ENCODE peak calls at places on chromosomes 5 and 9, in eight cellular contexts. S, T, F, Z, K, R, N and C are unnamed samples. For H3K27me3, the result is how much of the 10 kb centered on the place peaks cover.

GRCh38 chr9:98678244-98678842 is 30.4 kb downstream of the GABBR2 start:
- DNase-seq in S (no peak), K (no peak), F (peak), N (no peak), T (peak), R (no peak), Z (no peak), C (peak)

GRCh38 chr5:132485641-132486317 is 4.8 kb downstream of the IRF1 start:
- DNase-seq in S (peak), Z (peak), T (peak), N (no peak), R (no peak), K (peak), F (no peak), C (peak)

GRCh38 chr9:132383462-132383883 is 23.2 kb downstream of the TTF1 start:
- DNase-seq in T (peak), Z (peak), S (no peak), K (no peak), F (no peak), N (no peak), R (no peak), C (peak)

GRCh38 chr5:149667084-149667826 is 62.9 kb upstream of the PPARGC1B start:
- DNase-seq in K (no peak), R (peak), T (peak), F (no peak), S (no peak), Z (no peak), N (no peak), C (no peak)

GRCh38 chr5:91154338-91154737 is 228.8 kb downstream of the ARRDC3 start:
- DNase-seq in S (no peak), Z (no peak), R (no peak), T (no peak), F (peak), N (no peak), K (no peak), C (no peak)

GRCh38 chr9:136264046-136264802 is 18.6 kb upstream of the QSOX2 start:
- DNase-seq in F (peak), R (no peak), T (no peak), Z (no peak), K (no peak), N (no peak), S (no peak), C (no peak)

GRCh38 chr5:137016783-137017324 is 482.3 kb downstream of the SPOCK1 start:
- DNase-seq in Z (no peak), N (no peak), T (no peak), K (no peak), R (no peak), S (no peak), F (no peak), C (no peak)

GRCh38 chr9:68489636-68490035 is 51.0 kb downstream of the TMEM252 start:
- DNase-seq in Z (no peak), S (no peak), K (no peak), R (no peak), F (no peak), T (no peak), N (no peak), C (no peak)

GRCh38 chr5:32710335-32710858 is 724 bp upstream of the NPR3 start:
- DNase-seq in R (no peak), S (peak), T (peak), N (peak), K (no peak), F (peak), Z (no peak), C (no peak)

GRCh38 chr5:32707394-32707997 is 3.6 kb upstream of the NPR3 start:
- DNase-seq in K (no peak), Z (no peak), T (no peak), R (no peak), S (no peak), F (no peak), N (no peak), C (no peak)

GRCh38 chr5:32709789-32710334 is 1.3 kb upstream of the NPR3 start:
- DNase-seq in Z (no peak), N (peak), K (peak), F (peak), R (peak), T (peak), S (peak), C (peak)

GRCh38 chr5:32710859-32711692 is at the start of gene NPR3:
- DNase-seq in R (no peak), N (no peak), F (peak), T (peak), S (no peak), Z (no peak), K (no peak), C (no peak)

DNA sequence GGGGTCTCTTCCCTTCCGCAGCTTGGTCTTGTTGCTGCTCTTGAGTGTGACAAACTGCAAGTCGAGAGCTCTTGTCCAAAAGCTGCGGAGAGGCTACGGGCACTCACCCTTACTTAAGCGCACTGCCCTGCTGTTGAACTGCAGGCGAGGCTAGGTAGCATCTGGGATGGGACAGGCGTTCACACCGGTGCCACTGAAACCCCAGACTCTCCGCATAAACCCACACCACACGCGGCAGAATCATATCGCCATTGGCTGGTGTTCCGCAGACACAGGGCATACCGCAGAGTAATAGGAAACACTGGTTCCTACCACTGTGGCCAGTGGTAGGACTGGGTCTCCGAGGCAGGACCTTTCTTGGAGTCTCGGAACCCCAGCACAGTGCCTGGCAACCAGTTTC is 2.2 kb upstream of the NPR3 start:
- DNase-seq in T (no peak), F (no peak), N (no peak), Z (no peak), S (no peak), R (no peak), K (no peak), C (no peak)
- H3K27me3 ChIP-seq in T (half or more), F (under half), N (under half), Z (under half), S (under half), R (under half), K (under half), C (under half)

GRCh38 chr9:33030285-33030684 is 5.2 kb downstream of the DNAJA1 start:
- DNase-seq in R (no peak), K (no peak), T (no peak), S (no peak), F (no peak), N (no peak), Z (no peak), C (no peak)

GRCh38 chr9:33032865-33033264 is 7.8 kb downstream of the DNAJA1 start:
- DNase-seq in Z (no peak), T (no peak), N (no peak), S (no peak), F (no peak), R (no peak), K (no peak), C (no peak)

GRCh38 chr9:33025572-33026347 is 687 bp downstream of the DNAJA1 start:
- DNase-seq in T (peak), S (peak), R (peak), Z (peak), K (peak), N (peak), F (peak), C (peak)

GRCh38 chr9:33032292-33032691 is 7.2 kb downstream of the DNAJA1 start:
- DNase-seq in Z (no peak), S (no peak), K (no peak), T (no peak), F (no peak), R (no peak), N (no peak), C (no peak)

DNA sequence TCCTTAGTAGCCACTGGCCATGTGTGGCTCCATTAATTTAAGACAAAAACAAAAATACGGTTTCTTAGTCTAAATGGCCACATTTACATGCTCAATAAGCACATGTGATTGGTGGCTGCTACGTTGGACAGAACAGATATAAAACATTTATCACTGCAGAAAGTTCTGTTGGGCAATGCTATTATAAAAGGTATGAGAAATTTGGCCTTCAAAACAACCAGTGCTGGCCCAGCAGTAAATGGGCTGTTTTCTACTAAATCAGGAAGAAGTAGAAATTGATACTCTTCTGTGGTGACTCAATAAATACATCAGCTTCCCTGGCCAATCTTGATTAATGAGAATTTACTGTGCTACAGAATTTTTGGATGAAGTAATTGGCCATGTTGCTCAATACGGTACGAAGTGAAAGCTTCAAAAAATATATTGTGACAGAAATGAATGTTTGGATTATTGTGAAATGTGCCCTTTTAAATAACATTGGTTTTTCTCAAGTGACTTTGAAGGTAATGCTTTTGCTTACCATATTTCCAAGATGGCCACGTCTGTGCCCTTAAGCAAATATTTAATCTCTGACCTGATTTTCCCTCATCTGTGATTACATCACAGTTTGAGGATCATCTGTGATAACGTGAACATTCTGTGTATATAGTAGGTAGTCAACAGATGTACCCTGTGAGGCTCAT is 4.2 kb downstream of the DNAJA1 start:
- DNase-seq in N (no peak), R (no peak), Z (no peak), K (no peak), T (no peak), S (no peak), F (no peak), C (no peak)
- TF ChIP-seq POLR2A in N (no peak), R (no peak), Z (no peak), K (no peak), T (no peak), S (no peak), F (no peak), C (no peak)

GRCh38 chr9:89609426-89610006 is 4.7 kb downstream of the GADD45G start:
- DNase-seq in F (no peak), K (no peak), R (no peak), N (no peak), Z (no peak), T (no peak), S (no peak), C (no peak)

GRCh38 chr9:89606567-89607311 is 1.9 kb downstream of the GADD45G start:
- DNase-seq in N (peak), S (peak), F (no peak), R (peak), T (peak), K (peak), Z (no peak), C (no peak)

GRCh38 chr9:89610391-89610925 is 5.6 kb downstream of the GADD45G start:
- DNase-seq in Z (no peak), R (no peak), S (no peak), N (no peak), T (no peak), K (no peak), F (no peak), C (no peak)

GRCh38 chr9:89606049-89606481 is 1.3 kb downstream of the GADD45G start:
- DNase-seq in K (peak), F (peak), R (peak), Z (peak), N (peak), T (peak), S (peak), C (peak)

GRCh38 chr9:89608646-89609335 is 4.0 kb downstream of the GADD45G start:
- DNase-seq in Z (no peak), K (no peak), R (no peak), S (no peak), F (no peak), T (no peak), N (no peak), C (no peak)
- H3K27me3 ChIP-seq in Z (under half), K (under half), R (under half), S (under half), F (under half), T (under half), N (under half), C (under half)

GRCh38 chr5:36875051-36875788 is 1.3 kb upstream of the NIPBL start:
- DNase-seq in S (peak), K (peak), N (peak), R (peak), Z (peak), T (peak), F (peak), C (peak)
- TF ChIP-seq POLR2A in S (no peak), K (no peak), N (no peak), R (no peak), Z (no peak), T (no peak), F (no peak), C (no peak)

DNA sequence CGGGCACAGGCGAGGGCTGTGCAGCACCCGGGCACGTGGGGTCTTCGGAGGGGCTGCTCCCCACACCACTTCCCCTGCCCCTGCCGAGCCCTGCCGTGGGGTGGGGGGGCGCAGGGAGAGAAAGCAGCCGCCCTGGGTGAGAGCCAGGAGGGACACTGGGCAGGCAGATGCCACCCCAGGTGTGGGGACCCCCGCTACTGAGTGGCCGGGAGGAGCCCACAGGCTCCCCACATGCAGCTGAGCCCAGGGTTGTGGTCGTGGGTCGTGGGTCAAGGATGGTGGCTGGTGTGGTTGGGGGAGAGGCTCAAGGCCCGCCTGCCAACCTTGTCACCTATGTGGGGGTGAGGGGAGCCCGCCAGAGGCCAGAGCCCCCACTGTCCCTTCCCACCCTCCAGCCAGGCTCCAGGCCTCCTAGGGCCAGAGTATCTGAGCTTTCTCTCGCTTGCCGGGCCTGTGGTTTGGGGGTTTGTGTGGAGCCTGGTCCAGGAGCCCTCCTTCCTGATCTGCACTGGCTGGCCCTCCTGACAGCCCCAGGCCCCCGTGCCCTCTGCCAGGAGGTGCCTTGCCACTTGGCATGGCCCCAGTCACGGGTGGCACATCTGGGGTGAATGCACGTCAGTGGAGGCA is 35.5 kb downstream of the EXOC3 start:
- DNase-seq in R (no peak), F (peak), Z (no peak), K (no peak), S (no peak), T (no peak), N (no peak), C (no peak)
- H3K27me3 ChIP-seq in R (half or more), F (under half), Z (under half), K (under half), S (under half), T (half or more), N (under half), C (half or more)